ENCODE peak calls at places on chromosomes 7 and 10, in four cellular contexts. One of them, this sample, is unnamed.

GRCh38 chr7:105975770-105976428 is 12.8 kb downstream of the CDHR3 start:
- DNase-seq in stimulated activated CD4-positive, alpha-beta T cell treated with anti-CD3 and anti-CD28 coated beads, Interleukin-2, amount 100 ng/mL, for 48 hours: no peak
- DNase-seq in activated T-helper 1 cell treated with anti-CD3 and anti-CD28 coated beads, Interleukin-12 subunit alpha, Interleukin-12 subunit beta, Interleukin-2, Interleukin-4 antibody, amounts not matched to agents 30 ng/mL and 10 ng/mL and 1 ng/mL, durations not matched to agents 14 hours and 24 hours and 36 hours: no peak
- DNase-seq in H7: no peak
- DNase-seq in this sample: no peak

GRCh38 chr7:4241791-4242190 is 440.3 kb upstream of the FOXK1 start:
- DNase-seq in H7: peak
- DNase-seq in stimulated activated CD4-positive, alpha-beta T cell treated with anti-CD3 and anti-CD28 coated beads, Interleukin-2, amount 100 ng/mL, for 48 hours: no peak
- DNase-seq in activated T-helper 1 cell treated with anti-CD3 and anti-CD28 coated beads, Interleukin-12 subunit alpha, Interleukin-12 subunit beta, Interleukin-2, Interleukin-4 antibody, amounts not matched to agents 30 ng/mL and 10 ng/mL and 1 ng/mL, durations not matched to agents 14 hours and 24 hours and 36 hours: no peak
- DNase-seq in this sample: no peak

GRCh38 chr7:151506901-151507382 is 12.8 kb downstream of the RHEB start:
- DNase-seq in H7: peak
- DNase-seq in stimulated activated CD4-positive, alpha-beta T cell treated with anti-CD3 and anti-CD28 coated beads, Interleukin-2, amount 100 ng/mL, for 48 hours: no peak
- DNase-seq in activated T-helper 1 cell treated with anti-CD3 and anti-CD28 coated beads, Interleukin-12 subunit alpha, Interleukin-12 subunit beta, Interleukin-2, Interleukin-4 antibody, amounts not matched to agents 30 ng/mL and 10 ng/mL and 1 ng/mL, durations not matched to agents 14 hours and 24 hours and 36 hours: no peak
- DNase-seq in this sample: no peak

GRCh38 chr7:43583424-43584199 is 704 bp downstream of the STK17A start:
- DNase-seq in H7: no peak
- DNase-seq in stimulated activated CD4-positive, alpha-beta T cell treated with anti-CD3 and anti-CD28 coated beads, Interleukin-2, amount 100 ng/mL, for 48 hours: peak
- DNase-seq in activated T-helper 1 cell treated with anti-CD3 and anti-CD28 coated beads, Interleukin-12 subunit alpha, Interleukin-12 subunit beta, Interleukin-2, Interleukin-4 antibody, amounts not matched to agents 30 ng/mL and 10 ng/mL and 1 ng/mL, durations not matched to agents 14 hours and 24 hours and 36 hours: peak
- DNase-seq in this sample: peak

GRCh38 chr7:75650062-75650461 is 88.7 kb downstream of the HIP1 start:
- DNase-seq in stimulated activated CD4-positive, alpha-beta T cell treated with anti-CD3 and anti-CD28 coated beads, Interleukin-2, amount 100 ng/mL, for 48 hours: no peak
- DNase-seq in H7: peak
- DNase-seq in activated T-helper 1 cell treated with anti-CD3 and anti-CD28 coated beads, Interleukin-12 subunit alpha, Interleukin-12 subunit beta, Interleukin-2, Interleukin-4 antibody, amounts not matched to agents 30 ng/mL and 10 ng/mL and 1 ng/mL, durations not matched to agents 14 hours and 24 hours and 36 hours: no peak
- DNase-seq in this sample: no peak

GRCh38 chr10:59393349-59393748 is 31.0 kb upstream of the FAM13C start:
- DNase-seq in activated T-helper 1 cell treated with anti-CD3 and anti-CD28 coated beads, Interleukin-12 subunit alpha, Interleukin-12 subunit beta, Interleukin-2, Interleukin-4 antibody, amounts not matched to agents 30 ng/mL and 10 ng/mL and 1 ng/mL, durations not matched to agents 14 hours and 24 hours and 36 hours: no peak
- DNase-seq in H7: no peak
- DNase-seq in stimulated activated CD4-positive, alpha-beta T cell treated with anti-CD3 and anti-CD28 coated beads, Interleukin-2, amount 100 ng/mL, for 48 hours: no peak
- DNase-seq in this sample: no peak

GRCh38 chr7:77425151-77426051 is 9.3 kb upstream of the GSAP start:
- DNase-seq in H7: peak
- DNase-seq in activated T-helper 1 cell treated with anti-CD3 and anti-CD28 coated beads, Interleukin-12 subunit alpha, Interleukin-12 subunit beta, Interleukin-2, Interleukin-4 antibody, amounts not matched to agents 30 ng/mL and 10 ng/mL and 1 ng/mL, durations not matched to agents 14 hours and 24 hours and 36 hours: no peak
- DNase-seq in stimulated activated CD4-positive, alpha-beta T cell treated with anti-CD3 and anti-CD28 coated beads, Interleukin-2, amount 100 ng/mL, for 48 hours: no peak
- DNase-seq in this sample: no peak

GRCh38 chr10:117201826-117202225 is 4.5 kb downstream of the KCNK18 start:
- DNase-seq in activated T-helper 1 cell treated with anti-CD3 and anti-CD28 coated beads, Interleukin-12 subunit alpha, Interleukin-12 subunit beta, Interleukin-2, Interleukin-4 antibody, amounts not matched to agents 30 ng/mL and 10 ng/mL and 1 ng/mL, durations not matched to agents 14 hours and 24 hours and 36 hours: no peak
- DNase-seq in H7: no peak
- DNase-seq in stimulated activated CD4-positive, alpha-beta T cell treated with anti-CD3 and anti-CD28 coated beads, Interleukin-2, amount 100 ng/mL, for 48 hours: no peak
- DNase-seq in this sample: no peak

GRCh38 chr10:77598606-77599005 is 39.0 kb downstream of the KCNMA1 start:
- DNase-seq in stimulated activated CD4-positive, alpha-beta T cell treated with anti-CD3 and anti-CD28 coated beads, Interleukin-2, amount 100 ng/mL, for 48 hours: no peak
- DNase-seq in activated T-helper 1 cell treated with anti-CD3 and anti-CD28 coated beads, Interleukin-12 subunit alpha, Interleukin-12 subunit beta, Interleukin-2, Interleukin-4 antibody, amounts not matched to agents 30 ng/mL and 10 ng/mL and 1 ng/mL, durations not matched to agents 14 hours and 24 hours and 36 hours: no peak
- DNase-seq in H7: no peak
- DNase-seq in this sample: no peak

GRCh38 chr7:148402159-148402558 is 188.4 kb upstream of the C7orf33 start:
- DNase-seq in activated T-helper 1 cell treated with anti-CD3 and anti-CD28 coated beads, Interleukin-12 subunit alpha, Interleukin-12 subunit beta, Interleukin-2, Interleukin-4 antibody, amounts not matched to agents 30 ng/mL and 10 ng/mL and 1 ng/mL, durations not matched to agents 14 hours and 24 hours and 36 hours: no peak
- DNase-seq in H7: no peak
- DNase-seq in stimulated activated CD4-positive, alpha-beta T cell treated with anti-CD3 and anti-CD28 coated beads, Interleukin-2, amount 100 ng/mL, for 48 hours: no peak
- DNase-seq in this sample: no peak

GRCh38 chr10:22597142-22597541 is 117.2 kb downstream of the PIP4K2A start:
- DNase-seq in activated T-helper 1 cell treated with anti-CD3 and anti-CD28 coated beads, Interleukin-12 subunit alpha, Interleukin-12 subunit beta, Interleukin-2, Interleukin-4 antibody, amounts not matched to agents 30 ng/mL and 10 ng/mL and 1 ng/mL, durations not matched to agents 14 hours and 24 hours and 36 hours: no peak
- DNase-seq in stimulated activated CD4-positive, alpha-beta T cell treated with anti-CD3 and anti-CD28 coated beads, Interleukin-2, amount 100 ng/mL, for 48 hours: no peak
- DNase-seq in H7: no peak
- DNase-seq in this sample: no peak

GRCh38 chr10:131078131-131078881 is 233.2 kb downstream of the TCERG1L start:
- DNase-seq in H7: no peak
- DNase-seq in activated T-helper 1 cell treated with anti-CD3 and anti-CD28 coated beads, Interleukin-12 subunit alpha, Interleukin-12 subunit beta, Interleukin-2, Interleukin-4 antibody, amounts not matched to agents 30 ng/mL and 10 ng/mL and 1 ng/mL, durations not matched to agents 14 hours and 24 hours and 36 hours: no peak
- DNase-seq in stimulated activated CD4-positive, alpha-beta T cell treated with anti-CD3 and anti-CD28 coated beads, Interleukin-2, amount 100 ng/mL, for 48 hours: no peak
- DNase-seq in this sample: no peak

GRCh38 chr7:132203021-132203420 is 373.2 kb downstream of the PLXNA4 start:
- DNase-seq in activated T-helper 1 cell treated with anti-CD3 and anti-CD28 coated beads, Interleukin-12 subunit alpha, Interleukin-12 subunit beta, Interleukin-2, Interleukin-4 antibody, amounts not matched to agents 30 ng/mL and 10 ng/mL and 1 ng/mL, durations not matched to agents 14 hours and 24 hours and 36 hours: no peak
- DNase-seq in stimulated activated CD4-positive, alpha-beta T cell treated with anti-CD3 and anti-CD28 coated beads, Interleukin-2, amount 100 ng/mL, for 48 hours: no peak
- DNase-seq in H7: peak
- DNase-seq in this sample: no peak

GRCh38 chr7:134368851-134369533 is 52.3 kb upstream of the SLC35B4 start:
- DNase-seq in activated T-helper 1 cell treated with anti-CD3 and anti-CD28 coated beads, Interleukin-12 subunit alpha, Interleukin-12 subunit beta, Interleukin-2, Interleukin-4 antibody, amounts not matched to agents 30 ng/mL and 10 ng/mL and 1 ng/mL, durations not matched to agents 14 hours and 24 hours and 36 hours: no peak
- DNase-seq in stimulated activated CD4-positive, alpha-beta T cell treated with anti-CD3 and anti-CD28 coated beads, Interleukin-2, amount 100 ng/mL, for 48 hours: no peak
- DNase-seq in H7: no peak
- DNase-seq in this sample: no peak

GRCh38 chr10:61897671-61898434 is 3.6 kb upstream of the ARID5B start:
- DNase-seq in stimulated activated CD4-positive, alpha-beta T cell treated with anti-CD3 and anti-CD28 coated beads, Interleukin-2, amount 100 ng/mL, for 48 hours: no peak
- DNase-seq in activated T-helper 1 cell treated with anti-CD3 and anti-CD28 coated beads, Interleukin-12 subunit alpha, Interleukin-12 subunit beta, Interleukin-2, Interleukin-4 antibody, amounts not matched to agents 30 ng/mL and 10 ng/mL and 1 ng/mL, durations not matched to agents 14 hours and 24 hours and 36 hours: no peak
- DNase-seq in H7: peak
- DNase-seq in this sample: no peak

GRCh38 chr10:121556448-121556847 is 41.8 kb downstream of the FGFR2 start:
- DNase-seq in H7: no peak
- DNase-seq in activated T-helper 1 cell treated with anti-CD3 and anti-CD28 coated beads, Interleukin-12 subunit alpha, Interleukin-12 subunit beta, Interleukin-2, Interleukin-4 antibody, amounts not matched to agents 30 ng/mL and 10 ng/mL and 1 ng/mL, durations not matched to agents 14 hours and 24 hours and 36 hours: no peak
- DNase-seq in stimulated activated CD4-positive, alpha-beta T cell treated with anti-CD3 and anti-CD28 coated beads, Interleukin-2, amount 100 ng/mL, for 48 hours: no peak
- DNase-seq in this sample: no peak

GRCh38 chr7:2508327-2509231 is 11.0 kb upstream of the LFNG start:
- DNase-seq in activated T-helper 1 cell treated with anti-CD3 and anti-CD28 coated beads, Interleukin-12 subunit alpha, Interleukin-12 subunit beta, Interleukin-2, Interleukin-4 antibody, amounts not matched to agents 30 ng/mL and 10 ng/mL and 1 ng/mL, durations not matched to agents 14 hours and 24 hours and 36 hours: peak
- DNase-seq in H7: no peak
- DNase-seq in stimulated activated CD4-positive, alpha-beta T cell treated with anti-CD3 and anti-CD28 coated beads, Interleukin-2, amount 100 ng/mL, for 48 hours: peak
- DNase-seq in this sample: no peak

GRCh38 chr7:130392456-130392860 is 12.2 kb downstream of the CPA1 start:
- DNase-seq in H7: no peak
- DNase-seq in stimulated activated CD4-positive, alpha-beta T cell treated with anti-CD3 and anti-CD28 coated beads, Interleukin-2, amount 100 ng/mL, for 48 hours: no peak
- DNase-seq in activated T-helper 1 cell treated with anti-CD3 and anti-CD28 coated beads, Interleukin-12 subunit alpha, Interleukin-12 subunit beta, Interleukin-2, Interleukin-4 antibody, amounts not matched to agents 30 ng/mL and 10 ng/mL and 1 ng/mL, durations not matched to agents 14 hours and 24 hours and 36 hours: no peak
- DNase-seq in this sample: no peak

GRCh38 chr7:98281757-98282652 is 519 bp downstream of the BRI3 start:
- DNase-seq in activated T-helper 1 cell treated with anti-CD3 and anti-CD28 coated beads, Interleukin-12 subunit alpha, Interleukin-12 subunit beta, Interleukin-2, Interleukin-4 antibody, amounts not matched to agents 30 ng/mL and 10 ng/mL and 1 ng/mL, durations not matched to agents 14 hours and 24 hours and 36 hours: peak
- DNase-seq in H7: peak
- DNase-seq in stimulated activated CD4-positive, alpha-beta T cell treated with anti-CD3 and anti-CD28 coated beads, Interleukin-2, amount 100 ng/mL, for 48 hours: peak
- DNase-seq in this sample: peak

GRCh38 chr10:97889461-97890265 is 40.0 kb downstream of the GOLGA7B start:
- DNase-seq in H7: peak
- DNase-seq in activated T-helper 1 cell treated with anti-CD3 and anti-CD28 coated beads, Interleukin-12 subunit alpha, Interleukin-12 subunit beta, Interleukin-2, Interleukin-4 antibody, amounts not matched to agents 30 ng/mL and 10 ng/mL and 1 ng/mL, durations not matched to agents 14 hours and 24 hours and 36 hours: no peak
- DNase-seq in stimulated activated CD4-positive, alpha-beta T cell treated with anti-CD3 and anti-CD28 coated beads, Interleukin-2, amount 100 ng/mL, for 48 hours: no peak
- DNase-seq in this sample: no peak